ENCODE peak calls at places on chromosome 9, in eight cellular contexts. N is AG04450, P is foreskin fibroblast, F is choroid plexus epithelial cell, A is A549, T is cardiac fibroblast, Q is lower leg skin, G is fibroblast of pulmonary artery. B is an unnamed sample.

GRCh38 chr9:18320046-18320445 is 153.9 kb upstream of the ADAMTSL1 start:
- DNase-seq in N (no peak), P (peak), F (peak), A (no peak), T (peak), Q (no peak), G (peak), B (no peak)

GRCh38 chr9:136644343-136644592 is 18.4 kb upstream of the EGFL7 start:
- DNase-seq in N (no peak), P (peak), F (no peak), A (no peak), T (peak), Q (no peak), G (peak), B (no peak)

GRCh38 chr9:71758785-71759184 is 9.5 kb downstream of the CEMIP2 start:
- DNase-seq in N (no peak), P (peak), F (peak), A (no peak), T (no peak), Q (no peak), G (peak), B (peak)

GRCh38 chr9:79213417-79214125 is 358.2 kb upstream of the TLE4 start:
- DNase-seq in N (no peak), P (peak), F (no peak), A (no peak), T (no peak), Q (no peak), G (peak), B (no peak)

GRCh38 chr9:126877418-126877817 is 17.0 kb downstream of the ZBTB34 start:
- DNase-seq in N (no peak), P (no peak), F (no peak), A (no peak), T (no peak), Q (no peak), G (no peak), B (no peak)

GRCh38 chr9:124202447-124202971 is 55.2 kb upstream of the NEK6 start:
- DNase-seq in N (no peak), P (peak), F (peak), A (no peak), T (peak), Q (no peak), G (peak), B (no peak)

GRCh38 chr9:102405218-102405867 is 589.8 kb upstream of the CYLC2 start:
- DNase-seq in N (no peak), P (no peak), F (no peak), A (no peak), T (no peak), Q (no peak), G (no peak), B (no peak)

GRCh38 chr9:134994926-134995791 is 77.4 kb upstream of the FCN1 start:
- DNase-seq in N (no peak), P (no peak), F (no peak), A (no peak), T (no peak), Q (peak), G (no peak), B (no peak)

GRCh38 chr9:8730618-8731017 is 931.0 kb upstream of the DMAC1 start:
- DNase-seq in N (no peak), P (no peak), F (no peak), A (no peak), T (no peak), Q (no peak), G (no peak), B (no peak)

GRCh38 chr9:134211811-134212460 is 47.6 kb upstream of the RNU6ATAC start:
- DNase-seq in N (no peak), P (no peak), F (no peak), A (no peak), T (no peak), Q (peak), G (no peak), B (no peak)

GRCh38 chr9:20479419-20480155 is 142.7 kb downstream of the MLLT3 start:
- DNase-seq in N (no peak), P (peak), F (peak), A (no peak), T (peak), Q (no peak), G (peak), B (no peak)

DNA sequence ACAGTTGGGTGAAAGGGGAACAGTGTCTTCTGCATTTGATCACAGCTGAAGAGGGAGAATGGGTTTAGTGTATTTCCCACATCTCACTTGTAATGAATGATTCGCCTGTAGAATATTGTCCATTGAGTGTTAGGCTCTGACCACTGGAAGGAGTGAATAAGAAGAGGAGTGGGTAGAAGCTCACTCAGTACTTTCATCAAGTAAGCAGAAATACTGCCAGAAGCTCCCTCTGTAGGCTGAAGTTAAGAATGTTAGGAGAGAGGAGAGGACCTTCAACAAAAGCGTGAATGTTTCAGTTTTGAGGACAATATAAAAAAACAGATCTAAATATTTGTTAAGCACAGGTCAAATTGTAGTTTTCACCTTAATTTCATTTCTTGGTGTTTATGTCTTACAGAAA is 27.5 kb downstream of the FSD1L start:
- DNase-seq in N (no peak), P (peak), F (peak), A (no peak), T (peak), Q (no peak), G (peak), B (no peak)
- TF ChIP-seq CTCF in N (peak), P (peak), F (peak), A (peak), T (peak), Q (no peak), G (peak), B (peak)

GRCh38 chr9:109323771-109324170 is 2.9 kb upstream of the EPB41L4B start:
- DNase-seq in N (no peak), P (no peak), F (no peak), A (no peak), T (no peak), Q (no peak), G (no peak), B (no peak)

GRCh38 chr9:109325089-109325488 is 4.2 kb upstream of the EPB41L4B start:
- DNase-seq in N (no peak), P (no peak), F (no peak), A (no peak), T (no peak), Q (no peak), G (no peak), B (no peak)

GRCh38 chr9:109335121-109335520 is 14.3 kb upstream of the EPB41L4B start:
- DNase-seq in N (no peak), P (no peak), F (no peak), A (no peak), T (no peak), Q (peak), G (no peak), B (no peak)

GRCh38 chr9:109331353-109331752 is 10.5 kb upstream of the EPB41L4B start:
- DNase-seq in N (no peak), P (peak), F (peak), A (no peak), T (peak), Q (peak), G (peak), B (no peak)

GRCh38 chr9:109329274-109330258 is 8.7 kb upstream of the EPB41L4B start:
- DNase-seq in N (no peak), P (peak), F (peak), A (no peak), T (peak), Q (peak), G (peak), B (no peak)
- H3K4me3 ChIP-seq in N (no peak), P (no peak), F (no peak), A (no peak), T (no peak), Q (no peak), G (no peak), B (no peak)

GRCh38 chr9:131836021-131836420 is 96.1 kb upstream of the RAPGEF1 start:
- DNase-seq in N (no peak), P (no peak), F (no peak), A (no peak), T (no peak), Q (no peak), G (no peak), B (no peak)

GRCh38 chr9:131836607-131837315 is 96.9 kb upstream of the RAPGEF1 start:
- DNase-seq in N (no peak), P (no peak), F (no peak), A (no peak), T (no peak), Q (no peak), G (no peak), B (no peak)

GRCh38 chr9:131838581-131839280 is 98.9 kb upstream of the RAPGEF1 start:
- DNase-seq in N (no peak), P (no peak), F (no peak), A (no peak), T (no peak), Q (no peak), G (no peak), B (no peak)

GRCh38 chr9:131837836-131838235 is 98.0 kb upstream of the RAPGEF1 start:
- DNase-seq in N (no peak), P (no peak), F (no peak), A (no peak), T (no peak), Q (no peak), G (no peak), B (no peak)

GRCh38 chr9:131837316-131837715 is 97.4 kb upstream of the RAPGEF1 start:
- DNase-seq in N (no peak), P (no peak), F (peak), A (peak), T (peak), Q (no peak), G (no peak), B (no peak)
- TF ChIP-seq CTCF in N (peak), P (no peak), F (peak), A (peak), T (no peak), Q (no peak), G (no peak), B (peak)

DNA sequence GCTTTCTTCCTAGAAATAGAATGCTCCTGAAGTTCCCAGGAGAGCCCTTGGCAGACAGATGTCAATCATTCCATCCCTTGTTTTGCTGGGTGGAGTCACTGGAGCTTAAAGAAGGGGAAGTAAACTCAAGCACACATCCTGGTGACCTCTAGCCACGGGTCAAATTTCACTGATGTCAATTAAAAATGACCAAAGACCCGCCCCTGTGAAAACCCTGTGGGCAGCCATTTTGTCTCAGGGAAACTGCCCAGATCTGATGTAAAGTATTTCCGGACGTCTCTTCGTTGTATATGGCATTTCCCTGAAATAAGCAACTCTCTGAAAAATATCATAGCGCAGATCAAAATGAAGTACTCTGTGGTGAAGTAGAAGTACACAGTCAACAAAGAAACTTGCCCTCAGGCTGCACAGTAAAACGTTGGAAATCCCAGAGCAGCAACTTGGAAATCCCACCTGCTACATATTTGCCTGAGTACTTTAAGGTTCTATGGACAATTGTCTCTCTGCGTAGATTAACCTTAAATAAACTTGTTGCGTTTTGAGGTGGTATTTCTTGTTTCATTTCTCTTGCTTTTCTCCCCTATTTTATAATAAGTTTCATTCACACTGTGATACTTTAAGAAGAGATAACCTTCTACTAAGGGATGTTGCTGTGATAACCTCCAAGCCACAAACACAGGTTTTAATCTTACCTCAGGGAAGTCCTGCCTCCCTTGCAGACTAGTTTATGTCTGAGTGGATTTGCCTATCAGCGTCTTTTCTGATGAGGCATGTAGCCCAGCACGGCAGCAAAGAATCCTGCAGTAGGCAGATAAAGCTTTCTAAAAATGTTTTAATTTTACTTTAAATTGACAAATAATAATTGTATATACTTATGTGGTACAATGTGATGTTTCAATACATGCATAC is 60.9 kb upstream of the PIP5K1B start:
- DNase-seq in N (no peak), P (no peak), F (no peak), A (no peak), T (no peak), Q (no peak), G (no peak), B (no peak)
- H3K4me3 ChIP-seq in N (no peak), P (no peak), F (no peak), A (no peak), T (no peak), Q (no peak), G (no peak), B (no peak)

DNA sequence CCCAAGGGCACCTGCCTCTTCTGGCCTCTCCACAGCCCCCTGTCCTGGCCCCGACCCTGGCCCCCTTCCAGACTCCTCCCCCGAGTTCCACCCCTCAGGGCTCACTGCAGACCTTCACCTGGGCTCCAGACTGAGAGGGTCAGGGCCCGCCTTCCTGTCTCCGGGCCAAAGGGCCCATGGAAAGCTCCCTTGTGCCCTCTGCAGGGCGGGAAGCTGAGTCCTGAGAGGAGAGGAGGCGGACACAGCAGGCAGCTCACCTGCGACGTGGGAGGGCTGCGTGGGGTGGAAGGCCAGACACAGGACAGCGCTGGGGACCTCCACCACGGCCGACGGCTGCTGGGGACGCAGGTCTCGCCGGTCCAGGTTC is 20.6 kb downstream of the DYNC2I2 start:
- DNase-seq in N (no peak), P (peak), F (no peak), A (peak), T (peak), Q (peak), G (no peak), B (no peak)
- TF ChIP-seq CTCF in N (peak), P (no peak), F (peak), A (peak), T (no peak), Q (no peak), G (no peak), B (peak)

B was measured in HFF-Myc.